ENCODE peak calls at places on chromosome 16, in six cellular contexts. T is A549, N is midbrain, R is WTC11, U is anterior cingulate cortex, M is C1 segment of cervical spinal cord. G is an unnamed sample.

GRCh38 chr16:6374816-6375215 is 957.8 kb upstream of the RBFOX1 start:
- DNase-seq in T (no peak), N (no peak), R (no peak), U (no peak), M (no peak), G (no peak)

GRCh38 chr16:50067290-50067853 is 1.6 kb downstream of the HEATR3 start:
- DNase-seq in T (peak; percentile 12), N (no peak), R (no peak), U (no peak), M (no peak), G (peak; percentile 14)

GRCh38 chr16:71670537-71670936 is 44.6 kb downstream of the MARVELD3 start:
- DNase-seq in T (no peak), N (no peak), R (no peak), U (no peak), M (no peak), G (no peak)

GRCh38 chr16:88387177-88387576 is 4.4 kb downstream of the ZNF469 start:
- DNase-seq in T (no peak), N (no peak), R (no peak), U (no peak), M (no peak), G (no peak)

GRCh38 chr16:57571098-57571497 is 28.7 kb downstream of the ADGRG5 start:
- DNase-seq in T (no peak), N (no peak), R (no peak), U (no peak), M (no peak), G (no peak)

GRCh38 chr16:5206331-5206990 is 108.9 kb upstream of the EEF2KMT start:
- DNase-seq in T (no peak), N (peak; percentile 6), R (no peak), U (no peak), M (no peak), G (no peak)

GRCh38 chr16:85355515-85355837 is 243.2 kb upstream of the CIBAR2 start:
- DNase-seq in T (no peak), N (no peak), R (no peak), U (no peak), M (no peak), G (no peak)

GRCh38 chr16:11780988-11781680 is 15.9 kb downstream of the ZC3H7A start:
- DNase-seq in T (no peak), N (no peak), R (no peak), U (no peak), M (no peak), G (no peak)

G was measured in Calu3.